ENCODE peak calls at places on chromosomes 3 and 15, in six cellular contexts. M is AG09319; F is kidney tubule cell; Y is central memory CD4-positive, alpha-beta T cell; E is stimulated activated CD4-positive, alpha-beta T cell treated with anti-CD3 and anti-CD28 coated beads, Interleukin-12 subunit alpha, Interleukin-12 subunit beta, amount 100 ng/mL, for 4 hours; V is stimulated activated naive CD8-positive, alpha-beta T cell treated with anti-CD3 and anti-CD28 coated beads, Interleukin-15, Interleukin-2, amounts not matched to agents 100 U/mL and 50 U/mL, for 24 hours. H is an unnamed sample.

GRCh38 chr3:5037828-5038227 is 58.6 kb downstream of the BHLHE40 start:
- DNase-seq in M (no peak), V (peak), Y (no peak), E (no peak), F (no peak), H (no peak)

GRCh38 chr3:143763568-143764162 is 84.6 kb downstream of the SLC9A9 start:
- DNase-seq in F (peak), E (no peak), M (no peak), Y (no peak), V (no peak), H (no peak)

GRCh38 chr3:151003024-151003771 is 30.7 kb upstream of the CLRN1 start:
- DNase-seq in V (no peak), M (no peak), Y (no peak), F (peak), E (no peak), H (no peak)

GRCh38 chr3:141391298-141392017 is 23.2 kb downstream of the ZBTB38 start:
- DNase-seq in Y (no peak), E (no peak), V (no peak), M (no peak), F (no peak), H (no peak)

GRCh38 chr3:52742418-52743041 is 28.2 kb downstream of the NEK4 start:
- DNase-seq in Y (peak), V (no peak), F (peak), E (no peak), M (no peak), H (no peak)

GRCh38 chr3:17672506-17672905 is 69.9 kb downstream of the TBC1D5 start:
- DNase-seq in V (no peak), Y (no peak), M (peak), E (no peak), F (no peak), H (no peak)

GRCh38 chr3:124599779-124600693 is 130.2 kb upstream of the UMPS start:
- DNase-seq in Y (no peak), F (peak), V (no peak), E (no peak), M (no peak), H (no peak)

GRCh38 chr15:58604455-58604923 is 145.0 kb downstream of the ADAM10 start:
- DNase-seq in F (no peak), M (no peak), V (no peak), E (no peak), Y (no peak), H (no peak)

H was measured in testis.